ENCODE peak calls at places on chromosomes 13 and 19, in six cellular contexts. C, U, W, P, N and V are unnamed samples.

GRCh38 chr19:9793051-9793591 is 24.6 kb upstream of the ZNF846 start:
- DNase-seq in W (peak), U (no peak), N (no peak), P (no peak), C (peak), V (no peak)

GRCh38 chr19:38359242-38360021 is 14.9 kb upstream of the PSMD8 start:
- DNase-seq in W (no peak), U (no peak), N (no peak), C (no peak), P (no peak), V (no peak)

GRCh38 chr19:40646564-40647254 is 43.7 kb downstream of the NUMBL start:
- DNase-seq in U (no peak), P (no peak), W (no peak), N (no peak), C (no peak), V (no peak)

GRCh38 chr13:108463365-108463764 is 166.0 kb upstream of the MYO16 start:
- DNase-seq in P (no peak), W (peak), C (no peak), U (no peak), N (no peak), V (no peak)

GRCh38 chr13:111177803-111178389 is 62.8 kb downstream of the ARHGEF7 start:
- DNase-seq in N (peak), C (no peak), P (no peak), W (peak), U (no peak), V (no peak)

GRCh38 chr19:4482721-4483120 is 10.6 kb downstream of the HDGFL2 start:
- DNase-seq in U (no peak), C (no peak), N (no peak), W (no peak), P (no peak), V (no peak)

GRCh38 chr19:37994823-37995130 is 87.8 kb downstream of the SIPA1L3 start:
- DNase-seq in U (no peak), C (no peak), N (no peak), W (no peak), P (no peak), V (no peak)

GRCh38 chr13:100438059-100438788 is 150.4 kb downstream of the GGACT start:
- DNase-seq in W (no peak), U (no peak), C (no peak), N (no peak), P (no peak), V (no peak)

GRCh38 chr13:32233062-32233461 is 82.1 kb downstream of the ZAR1L start:
- DNase-seq in U (no peak), W (no peak), C (no peak), N (no peak), P (no peak), V (no peak)

GRCh38 chr13:30905932-30906383 is at the start of gene MEDAG:
- DNase-seq in N (peak), P (no peak), C (peak), U (no peak), W (peak), V (no peak)

GRCh38 chr19:19775891-19776205 is 42.9 kb upstream of the ZNF14 start:
- DNase-seq in N (no peak), U (no peak), C (no peak), W (no peak), P (no peak), V (no peak)

GRCh38 chr13:80084086-80084676 is 256.7 kb downstream of the SPRY2 start:
- DNase-seq in N (peak), W (peak), P (no peak), U (no peak), C (no peak), V (no peak)

GRCh38 chr19:46787331-46788100 is 878 bp downstream of the SLC1A5 start:
- DNase-seq in N (peak), U (no peak), W (peak), C (peak), P (peak), V (peak)

GRCh38 chr19:3649888-3650287 is 23.3 kb upstream of the CACTIN start:
- DNase-seq in N (no peak), U (no peak), P (no peak), C (no peak), W (no peak), V (no peak)

GRCh38 chr19:22882797-22883196 is 50.7 kb downstream of the ZNF723 start:
- DNase-seq in P (no peak), U (no peak), N (peak), W (peak), C (no peak), V (no peak)

GRCh38 chr13:23991119-23991518 is 93.8 kb upstream of the C1QTNF9B start:
- DNase-seq in C (no peak), U (no peak), W (no peak), N (no peak), P (no peak), V (no peak)

GRCh38 chr19:18798384-18799352 is 7.6 kb upstream of the COMP start:
- DNase-seq in N (no peak), C (no peak), W (no peak), U (no peak), P (no peak), V (no peak)

GRCh38 chr19:44745887-44746600 is 2.5 kb upstream of the BCL3 start:
- DNase-seq in P (no peak), U (no peak), W (no peak), N (no peak), C (no peak), V (no peak)

GRCh38 chr13:81171065-81171647 is 830.2 kb upstream of the SPRY2 start:
- DNase-seq in N (peak), C (no peak), U (no peak), P (no peak), W (peak), V (no peak)

GRCh38 chr19:38183227-38183914 is 40.7 kb downstream of the DPF1 start:
- DNase-seq in U (no peak), C (peak), N (peak), P (no peak), W (peak), V (no peak)

GRCh38 chr13:52195052-52195837 is 35.8 kb upstream of the NEK3 start:
- DNase-seq in C (peak), P (peak), U (no peak), N (no peak), W (peak), V (no peak)

GRCh38 chr19:14554382-14554812 is 17.5 kb downstream of the NDUFB7 start:
- DNase-seq in C (no peak), P (no peak), N (no peak), U (no peak), W (no peak), V (no peak)

GRCh38 chr19:41239961-41240574 is 21.0 kb downstream of the AXL start:
- DNase-seq in C (no peak), N (no peak), U (no peak), P (no peak), W (no peak), V (no peak)

GRCh38 chr13:32164622-32165268 is 133.2 kb downstream of the FRY start:
- DNase-seq in U (no peak), W (peak), P (no peak), N (peak), C (no peak), V (no peak)

GRCh38 chr13:25762795-25763377 is 288.9 kb downstream of the SHISA2 start:
- DNase-seq in N (no peak), U (no peak), P (no peak), C (no peak), W (no peak), V (no peak)

GRCh38 chr19:42443944-42444398 is 1.2 kb upstream of the CXCL17 start:
- DNase-seq in N (no peak), P (no peak), U (no peak), C (no peak), W (no peak), V (no peak)

GRCh38 chr19:18401580-18402112 is 4.2 kb upstream of the LRRC25 start:
- DNase-seq in N (peak), C (no peak), P (no peak), U (no peak), W (peak), V (no peak)

GRCh38 chr19:35306473-35307246 is 14.7 kb downstream of the MAG start:
- DNase-seq in C (no peak), P (no peak), W (no peak), N (no peak), U (no peak), V (no peak)

GRCh38 chr13:65913173-65913572 is 1317.0 kb downstream of the PCDH9 start:
- DNase-seq in U (no peak), P (no peak), N (peak), W (peak), C (no peak), V (no peak)

GRCh38 chr13:71525004-71525403 is 342.0 kb downstream of the DACH1 start:
- DNase-seq in N (no peak), U (no peak), C (no peak), W (no peak), P (no peak), V (no peak)

GRCh38 chr13:112674412-112675383 is 15.1 kb upstream of the ATP11A start:
- DNase-seq in N (no peak), P (peak), U (no peak), C (no peak), W (no peak), V (no peak)

GRCh38 chr19:7605490-7606222 is 10.0 kb downstream of the CAMSAP3 start:
- DNase-seq in P (no peak), U (no peak), C (no peak), W (peak), N (peak), V (no peak)

GRCh38 chr13:89279374-89279773 is 1608.2 kb downstream of the SLITRK5 start:
- DNase-seq in C (no peak), P (no peak), N (no peak), W (peak), U (no peak), V (no peak)

GRCh38 chr19:49409441-49410029 is 13.7 kb downstream of the PTH2 start:
- DNase-seq in W (no peak), P (no peak), U (no peak), C (no peak), N (no peak), V (no peak)

GRCh38 chr13:32153056-32153455 is 121.5 kb downstream of the FRY start:
- DNase-seq in P (no peak), N (peak), C (no peak), U (no peak), W (peak), V (no peak)

GRCh38 chr19:16139752-16140151 is 3.7 kb upstream of the HSH2D start:
- DNase-seq in P (no peak), N (no peak), C (no peak), U (no peak), W (no peak), V (no peak)